ENCODE peak calls at places on chromosomes 12 and 14, in ten cellular contexts. One of them, this sample, is unnamed.

GRCh38 chr14:74142523-74142922 is 57.8 kb downstream of the LIN52 start:
- DNase-seq in fibroblast of mammary gland: no peak
- DNase-seq in HCT116: no peak
- DNase-seq in endodermal cell: no peak
- DNase-seq in brain microvascular endothelial cell: no peak
- DNase-seq in transverse colon: no peak
- DNase-seq in uterus: no peak
- DNase-seq in AG09309: no peak
- DNase-seq in fibroblast of pulmonary artery: no peak
- DNase-seq in cardiac muscle cell: no peak
- DNase-seq in this sample: no peak

GRCh38 chr12:77782034-77782433 is 48.7 kb upstream of the NAV3 start:
- DNase-seq in transverse colon: no peak
- DNase-seq in fibroblast of mammary gland: no peak
- DNase-seq in HCT116: no peak
- DNase-seq in AG09309: no peak
- DNase-seq in cardiac muscle cell: no peak
- DNase-seq in endodermal cell: peak; percentile 60
- DNase-seq in uterus: no peak
- DNase-seq in brain microvascular endothelial cell: no peak
- DNase-seq in fibroblast of pulmonary artery: no peak
- DNase-seq in this sample: no peak

GRCh38 chr14:56899829-56900228 is 89.5 kb upstream of the OTX2 start:
- DNase-seq in endodermal cell: peak; percentile 68
- DNase-seq in transverse colon: no peak
- DNase-seq in AG09309: no peak
- DNase-seq in HCT116: no peak
- DNase-seq in cardiac muscle cell: no peak
- DNase-seq in fibroblast of mammary gland: no peak
- DNase-seq in uterus: no peak
- DNase-seq in fibroblast of pulmonary artery: no peak
- DNase-seq in brain microvascular endothelial cell: no peak
- DNase-seq in this sample: no peak

GRCh38 chr12:58703911-58704310 is 216.4 kb downstream of the LRIG3 start:
- DNase-seq in fibroblast of mammary gland: peak; percentile 59
- DNase-seq in cardiac muscle cell: peak; percentile 22
- DNase-seq in uterus: no peak
- DNase-seq in HCT116: no peak
- DNase-seq in transverse colon: no peak
- DNase-seq in brain microvascular endothelial cell: no peak
- DNase-seq in fibroblast of pulmonary artery: no peak
- DNase-seq in AG09309: peak; percentile 71
- DNase-seq in endodermal cell: no peak
- DNase-seq in this sample: no peak

GRCh38 chr12:22797686-22798085 is 172.7 kb downstream of the ETNK1 start:
- DNase-seq in fibroblast of pulmonary artery: no peak
- DNase-seq in fibroblast of mammary gland: no peak
- DNase-seq in uterus: no peak
- DNase-seq in AG09309: no peak
- DNase-seq in HCT116: no peak
- DNase-seq in transverse colon: no peak
- DNase-seq in endodermal cell: no peak
- DNase-seq in cardiac muscle cell: no peak
- DNase-seq in brain microvascular endothelial cell: no peak
- DNase-seq in this sample: no peak

GRCh38 chr12:30823140-30823669 is 68.5 kb upstream of the CAPRIN2 start:
- DNase-seq in fibroblast of pulmonary artery: no peak
- DNase-seq in HCT116: no peak
- DNase-seq in uterus: peak; percentile 37
- DNase-seq in transverse colon: peak; percentile 34
- DNase-seq in endodermal cell: peak; percentile 89
- DNase-seq in fibroblast of mammary gland: peak; percentile 32
- DNase-seq in AG09309: no peak
- DNase-seq in brain microvascular endothelial cell: peak; percentile 5
- DNase-seq in cardiac muscle cell: peak; percentile 61
- DNase-seq in this sample: no peak

GRCh38 chr14:94342334-94342934 is 19.3 kb upstream of the SERPINA6 start:
- DNase-seq in AG09309: peak; percentile 99
- DNase-seq in endodermal cell: no peak
- DNase-seq in fibroblast of mammary gland: peak; percentile 100
- DNase-seq in HCT116: peak; percentile 95
- DNase-seq in uterus: peak; percentile 77
- DNase-seq in fibroblast of pulmonary artery: peak; percentile 100
- DNase-seq in transverse colon: peak; percentile 92
- DNase-seq in brain microvascular endothelial cell: peak; percentile 98
- DNase-seq in cardiac muscle cell: peak; percentile 100
- DNase-seq in this sample: peak; percentile 100

GRCh38 chr12:94811611-94812010 is 161.3 kb upstream of the TMCC3 start:
- DNase-seq in fibroblast of mammary gland: no peak
- DNase-seq in cardiac muscle cell: no peak
- DNase-seq in transverse colon: no peak
- DNase-seq in fibroblast of pulmonary artery: no peak
- DNase-seq in uterus: no peak
- DNase-seq in HCT116: no peak
- DNase-seq in endodermal cell: no peak
- DNase-seq in AG09309: no peak
- DNase-seq in brain microvascular endothelial cell: no peak
- DNase-seq in this sample: no peak

GRCh38 chr12:50258167-50258551 is 25.2 kb downstream of the LIMA1 start:
- DNase-seq in AG09309: no peak
- DNase-seq in transverse colon: peak; percentile 43
- DNase-seq in cardiac muscle cell: no peak
- DNase-seq in brain microvascular endothelial cell: no peak
- DNase-seq in HCT116: no peak
- DNase-seq in fibroblast of pulmonary artery: peak; percentile 33
- DNase-seq in endodermal cell: no peak
- DNase-seq in uterus: no peak
- DNase-seq in fibroblast of mammary gland: no peak
- DNase-seq in this sample: no peak

GRCh38 chr12:132551271-132552120 is 58.9 kb downstream of the LRCOL1 start:
- DNase-seq in brain microvascular endothelial cell: no peak
- DNase-seq in HCT116: no peak
- DNase-seq in cardiac muscle cell: no peak
- DNase-seq in fibroblast of mammary gland: no peak
- DNase-seq in uterus: no peak
- DNase-seq in transverse colon: no peak
- DNase-seq in AG09309: no peak
- DNase-seq in endodermal cell: no peak
- DNase-seq in fibroblast of pulmonary artery: no peak
- DNase-seq in this sample: no peak

GRCh38 chr14:75986439-75986765 is 839 bp downstream of the IFT43 start:
- DNase-seq in fibroblast of mammary gland: no peak
- DNase-seq in HCT116: no peak
- DNase-seq in AG09309: no peak
- DNase-seq in cardiac muscle cell: peak; percentile 32
- DNase-seq in transverse colon: no peak
- DNase-seq in uterus: no peak
- DNase-seq in brain microvascular endothelial cell: no peak
- DNase-seq in endodermal cell: no peak
- DNase-seq in fibroblast of pulmonary artery: no peak
- DNase-seq in this sample: no peak

GRCh38 chr14:52464175-52464574 is 88.1 kb downstream of the TXNDC16 start:
- DNase-seq in endodermal cell: no peak
- DNase-seq in transverse colon: no peak
- DNase-seq in fibroblast of pulmonary artery: no peak
- DNase-seq in cardiac muscle cell: no peak
- DNase-seq in uterus: no peak
- DNase-seq in brain microvascular endothelial cell: no peak
- DNase-seq in AG09309: no peak
- DNase-seq in HCT116: no peak
- DNase-seq in fibroblast of mammary gland: no peak
- DNase-seq in this sample: no peak

DNA sequence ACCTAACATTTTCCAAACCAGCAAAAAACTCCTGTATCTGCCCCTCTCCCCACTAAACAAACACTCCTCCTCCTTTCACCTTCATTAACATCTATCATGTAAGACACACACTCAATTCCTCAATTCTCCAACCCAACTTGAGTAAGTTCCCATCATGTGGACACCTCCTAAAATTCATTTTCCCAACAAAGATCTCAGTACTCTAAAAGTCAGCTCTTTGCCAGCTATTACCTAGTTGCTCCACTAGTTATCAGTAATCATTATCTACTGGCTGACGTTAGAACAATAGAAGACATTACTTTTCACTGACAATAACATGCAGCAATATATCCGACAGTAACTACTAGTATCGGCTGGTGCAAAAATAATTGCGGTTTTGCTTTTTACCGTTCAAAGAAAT is 42.1 kb downstream of the HNRNPC start:
- DNase-seq in transverse colon: no peak
- DNase-seq in brain microvascular endothelial cell: no peak
- DNase-seq in fibroblast of mammary gland: no peak
- DNase-seq in AG09309: no peak
- DNase-seq in endodermal cell: no peak
- DNase-seq in cardiac muscle cell: no peak
- DNase-seq in uterus: no peak
- DNase-seq in fibroblast of pulmonary artery: no peak
- DNase-seq in HCT116: no peak
- DNase-seq in this sample: no peak
- TF ChIP-seq CTCF in transverse colon: no peak
- TF ChIP-seq CTCF in brain microvascular endothelial cell: no peak
- TF ChIP-seq CTCF in fibroblast of mammary gland: no peak
- TF ChIP-seq CTCF in AG09309: no peak
- TF ChIP-seq CTCF in endodermal cell: no peak
- TF ChIP-seq CTCF in cardiac muscle cell: no peak
- TF ChIP-seq CTCF in uterus: no peak
- TF ChIP-seq CTCF in fibroblast of pulmonary artery: no peak
- TF ChIP-seq CTCF in HCT116: no peak
- TF ChIP-seq CTCF in this sample: no peak

GRCh38 chr12:63129927-63130326 is 21.1 kb downstream of the AVPR1A start:
- DNase-seq in endodermal cell: peak; percentile 54
- DNase-seq in transverse colon: no peak
- DNase-seq in AG09309: no peak
- DNase-seq in brain microvascular endothelial cell: no peak
- DNase-seq in uterus: no peak
- DNase-seq in fibroblast of pulmonary artery: no peak
- DNase-seq in cardiac muscle cell: no peak
- DNase-seq in fibroblast of mammary gland: no peak
- DNase-seq in HCT116: no peak
- DNase-seq in this sample: no peak

DNA sequence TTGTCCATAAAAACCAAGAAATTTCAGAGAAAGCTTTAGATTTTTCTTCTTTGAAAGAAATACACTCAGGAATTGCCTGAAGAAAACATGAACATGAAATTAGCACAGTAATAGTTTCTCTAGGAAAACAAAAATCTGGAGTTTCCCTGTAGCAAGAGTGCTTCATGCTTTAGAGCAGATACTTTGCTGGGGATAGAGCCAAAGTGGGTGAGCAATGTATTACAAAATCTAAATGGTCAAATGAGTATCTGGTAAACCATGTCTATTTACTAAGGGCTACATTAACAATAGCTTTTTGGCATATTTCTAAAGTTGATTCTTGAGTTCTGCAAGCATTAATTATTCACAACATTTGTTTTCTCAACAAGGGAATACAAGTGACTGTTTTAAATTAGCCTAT is 26.2 kb downstream of the AVPR1A start:
- DNase-seq in cardiac muscle cell: no peak
- DNase-seq in HCT116: no peak
- DNase-seq in fibroblast of mammary gland: peak; percentile 18
- DNase-seq in brain microvascular endothelial cell: no peak
- DNase-seq in fibroblast of pulmonary artery: no peak
- DNase-seq in AG09309: no peak
- DNase-seq in uterus: no peak
- DNase-seq in endodermal cell: no peak
- DNase-seq in transverse colon: no peak
- DNase-seq in this sample: no peak
- H3K4me3 ChIP-seq in cardiac muscle cell: no peak overlapping the region
- H3K4me3 ChIP-seq in HCT116: no peak overlapping the region
- H3K4me3 ChIP-seq in fibroblast of mammary gland: no peak overlapping the region
- H3K4me3 ChIP-seq in brain microvascular endothelial cell: no peak overlapping the region
- H3K4me3 ChIP-seq in fibroblast of pulmonary artery: no peak overlapping the region
- H3K4me3 ChIP-seq in AG09309: no peak overlapping the region
- H3K4me3 ChIP-seq in uterus: no peak overlapping the region
- H3K4me3 ChIP-seq in endodermal cell: no peak overlapping the region
- H3K4me3 ChIP-seq in transverse colon: no peak overlapping the region
- H3K4me3 ChIP-seq in this sample: no peak overlapping the region

DNA sequence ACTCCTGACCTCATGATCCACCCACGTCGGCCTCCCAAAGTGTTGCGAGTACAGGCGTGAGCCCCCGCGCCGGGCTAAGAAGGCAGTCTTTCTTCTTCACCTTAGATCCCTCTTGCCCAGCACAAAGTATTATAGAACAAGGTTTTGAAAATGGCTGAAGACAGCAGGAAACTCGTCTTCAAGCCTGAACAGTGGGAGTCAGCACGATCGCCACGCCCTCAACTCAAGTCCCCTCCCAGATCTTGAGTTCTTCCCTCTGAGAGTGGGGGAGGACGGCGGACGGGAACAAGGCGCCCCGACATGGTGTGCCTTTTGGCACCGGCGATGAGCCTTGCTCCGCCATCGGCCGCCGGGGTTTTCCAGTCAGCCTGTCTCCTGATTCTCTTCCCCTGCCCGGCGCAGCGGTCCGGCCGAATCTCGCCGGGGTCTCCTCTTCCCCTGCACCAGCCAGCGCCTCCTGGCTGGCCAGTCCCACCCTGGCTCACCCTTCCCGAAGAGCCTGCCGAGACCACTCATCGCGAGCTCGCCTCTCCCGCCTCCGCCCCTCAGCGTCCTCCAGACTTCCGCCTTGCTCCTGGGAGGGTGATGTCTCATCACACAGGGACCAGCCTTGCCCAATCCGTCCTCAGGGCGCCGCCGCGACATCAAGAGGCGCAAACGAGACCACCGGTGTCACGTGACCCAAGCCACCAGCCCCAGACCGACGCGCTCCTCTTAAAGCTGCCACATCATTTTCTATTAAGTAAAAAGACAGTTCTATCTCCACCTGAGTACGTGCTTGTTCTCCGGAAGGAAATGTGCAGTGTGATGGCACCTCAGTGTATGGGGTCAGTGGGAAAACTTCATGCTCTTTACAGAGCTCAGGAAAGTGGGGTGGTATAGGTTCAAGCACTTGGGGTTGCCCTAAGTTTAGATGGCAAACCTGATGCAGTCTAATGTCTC is at the start of gene CHMP4A:
- DNase-seq in fibroblast of mammary gland: peak; percentile 98
- DNase-seq in AG09309: peak; percentile 89
- DNase-seq in fibroblast of pulmonary artery: peak; percentile 99
- DNase-seq in brain microvascular endothelial cell: peak; percentile 99
- DNase-seq in HCT116: peak; percentile 95
- DNase-seq in transverse colon: peak; percentile 97
- DNase-seq in cardiac muscle cell: peak; percentile 99
- DNase-seq in uterus: peak; percentile 95
- DNase-seq in endodermal cell: peak; percentile 99
- DNase-seq in this sample: peak; percentile 99
- TF ChIP-seq CTCF in fibroblast of mammary gland: peak; percentile 15
- TF ChIP-seq CTCF in AG09309: peak; percentile 36
- TF ChIP-seq CTCF in fibroblast of pulmonary artery: peak; percentile 9
- TF ChIP-seq CTCF in brain microvascular endothelial cell: peak; percentile 40
- TF ChIP-seq CTCF in HCT116: no peak
- TF ChIP-seq CTCF in transverse colon: peak; percentile 37
- TF ChIP-seq CTCF in cardiac muscle cell: peak; percentile 19
- TF ChIP-seq CTCF in uterus: peak; percentile 37
- TF ChIP-seq CTCF in endodermal cell: peak; percentile 49
- TF ChIP-seq CTCF in this sample: peak; percentile 15

GRCh38 chr14:92512807-92513203 is 776 bp upstream of the RIN3 start:
- DNase-seq in fibroblast of mammary gland: no peak
- DNase-seq in AG09309: no peak
- DNase-seq in uterus: no peak
- DNase-seq in transverse colon: no peak
- DNase-seq in endodermal cell: no peak
- DNase-seq in fibroblast of pulmonary artery: no peak
- DNase-seq in HCT116: no peak
- DNase-seq in cardiac muscle cell: no peak
- DNase-seq in brain microvascular endothelial cell: no peak
- DNase-seq in this sample: no peak
- H3K4me3 ChIP-seq in fibroblast of mammary gland: peak overlapping the region; percentile 71
- H3K4me3 ChIP-seq in AG09309: peak overlapping the region; percentile 80
- H3K4me3 ChIP-seq in uterus: peak overlapping the region; percentile 51
- H3K4me3 ChIP-seq in transverse colon: peak overlapping the region; percentile 65
- H3K4me3 ChIP-seq in endodermal cell: peak overlapping the region; percentile 75
- H3K4me3 ChIP-seq in fibroblast of pulmonary artery: no peak overlapping the region
- H3K4me3 ChIP-seq in HCT116: peak overlapping the region; percentile 72
- H3K4me3 ChIP-seq in cardiac muscle cell: no peak overlapping the region
- H3K4me3 ChIP-seq in brain microvascular endothelial cell: peak overlapping the region; percentile 74
- H3K4me3 ChIP-seq in this sample: peak overlapping the region; percentile 68